ENCODE peak calls at places on chromosome 21, in nine cellular contexts. C, B, F, P, D, E, A, U and I are unnamed samples.

GRCh38 chr21:17387030-17387617 is 125.7 kb upstream of the CXADR start:
- DNase-seq in P (peak; percentile 47), F (peak; percentile 1), A (peak; percentile 75), C (peak; percentile 89), D (no peak), E (no peak), B (no peak), U (peak; percentile 30), I (peak; percentile 22)

GRCh38 chr21:27813750-27814149 is 846.9 kb upstream of the ADAMTS5 start:
- DNase-seq in A (no peak), P (no peak), U (peak; percentile 12), B (no peak), F (no peak), C (peak; percentile 8), E (no peak), D (no peak), I (no peak)

GRCh38 chr21:39003982-39004775 is 179.1 kb downstream of the PSMG1 start:
- DNase-seq in C (no peak), A (no peak), E (no peak), B (no peak), U (no peak), P (no peak), D (no peak), F (no peak), I (no peak)

GRCh38 chr21:41411449-41412089 is 14.5 kb upstream of the MX1 start:
- DNase-seq in D (no peak), P (no peak), C (peak; percentile 55), U (peak; percentile 83), A (no peak), B (no peak), F (peak; percentile 40), E (peak; percentile 67), I (no peak)

GRCh38 chr21:34728479-34728878 is 59.7 kb downstream of the CLIC6 start:
- DNase-seq in D (no peak), E (no peak), A (peak; percentile 81), B (peak; percentile 73), U (peak; percentile 53), C (no peak), P (no peak), F (no peak), I (no peak)

GRCh38 chr21:42258150-42258884 is 39.4 kb downstream of the ABCG1 start:
- DNase-seq in P (peak; percentile 70), B (peak; percentile 33), E (no peak), U (peak; percentile 82), C (peak; percentile 81), A (peak; percentile 30), F (no peak), D (no peak), I (peak; percentile 93)

GRCh38 chr21:46545363-46545762 is 59.5 kb downstream of the S100B start:
- DNase-seq in D (peak; percentile 70), C (no peak), B (peak; percentile 16), A (no peak), E (no peak), F (no peak), U (no peak), P (no peak), I (no peak)

GRCh38 chr21:26169061-26169610 is 1.4 kb downstream of the APP start:
- DNase-seq in B (peak; percentile 42), D (no peak), C (peak; percentile 72), E (no peak), F (peak; percentile 24), U (peak; percentile 49), P (peak; percentile 71), A (peak; percentile 53), I (no peak)

GRCh38 chr21:32726742-32727477 is 903 bp downstream of the SYNJ1 start:
- DNase-seq in B (peak; percentile 20), P (peak; percentile 58), A (no peak), D (no peak), U (peak; percentile 42), E (no peak), F (no peak), C (peak; percentile 25), I (peak; percentile 14)

GRCh38 chr21:42685036-42685435 is 31.6 kb downstream of the PDE9A start:
- DNase-seq in D (no peak), F (no peak), P (no peak), A (no peak), U (no peak), C (peak; percentile 33), B (no peak), E (no peak), I (no peak)

GRCh38 chr21:25970254-25970930 is 200.2 kb downstream of the APP start:
- DNase-seq in C (no peak), B (no peak), D (no peak), U (no peak), F (no peak), E (no peak), P (no peak), A (peak; percentile 31), I (no peak)

GRCh38 chr21:35525443-35525842 is 476.3 kb upstream of the RUNX1 start:
- DNase-seq in A (no peak), U (no peak), C (no peak), F (no peak), P (no peak), B (no peak), D (no peak), E (no peak), I (no peak)

GRCh38 chr21:33027401-33028185 is 1.9 kb downstream of the OLIG2 start:
- DNase-seq in D (no peak), F (no peak), B (no peak), C (peak; percentile 65), A (no peak), E (no peak), P (no peak), U (no peak), I (no peak)

GRCh38 chr21:28714795-28715464 is 277.7 kb downstream of the LTN1 start:
- DNase-seq in B (no peak), E (no peak), U (no peak), D (no peak), C (no peak), P (no peak), A (no peak), F (no peak), I (no peak)

GRCh38 chr21:37711294-37711844 is 204.9 kb downstream of the KCNJ6 start:
- DNase-seq in D (no peak), E (no peak), P (no peak), C (no peak), U (no peak), B (no peak), F (no peak), A (no peak), I (no peak)

GRCh38 chr21:27734146-27734545 is 767.3 kb upstream of the ADAMTS5 start:
- DNase-seq in A (no peak), P (no peak), D (no peak), C (no peak), F (no peak), B (no peak), E (no peak), U (no peak), I (no peak)

GRCh38 chr21:34908424-34909055 is 140.6 kb downstream of the RUNX1 start:
- DNase-seq in U (no peak), A (no peak), D (no peak), E (no peak), B (no peak), P (peak; percentile 98), F (no peak), C (no peak), I (no peak)

GRCh38 chr21:41598561-41599511 is 90.9 kb upstream of the TMPRSS2 start:
- DNase-seq in B (peak; percentile 54), D (no peak), A (no peak), F (no peak), U (no peak), E (peak; percentile 76), C (no peak), P (peak; percentile 4), I (no peak)

GRCh38 chr21:45299026-45299863 is 11.6 kb upstream of the POFUT2 start:
- DNase-seq in P (no peak), D (no peak), E (no peak), C (no peak), U (no peak), F (no peak), A (no peak), B (no peak), I (no peak)
- TF ChIP-seq POLR2AphosphoS5 in P (no peak), D (no peak), E (no peak), C (no peak), U (no peak), F (no peak), A (no peak), B (no peak), I (no peak)

GRCh38 chr21:45512626-45513002 is 29.6 kb downstream of the SLC19A1 start:
- DNase-seq in F (no peak), C (no peak), A (no peak), D (no peak), P (no peak), U (no peak), E (no peak), B (no peak), I (no peak)
- TF ChIP-seq POLR2AphosphoS5 in F (no peak), C (no peak), A (no peak), D (no peak), P (no peak), U (no peak), E (no peak), B (no peak), I (no peak)

GRCh38 chr21:44927587-44928461 is 7.1 kb upstream of the ITGB2 start:
- DNase-seq in C (no peak), B (peak; percentile 68), F (peak; percentile 87), U (peak; percentile 54), D (no peak), A (no peak), P (peak; percentile 90), E (no peak), I (no peak)
- TF ChIP-seq POLR2AphosphoS5 in C (no peak), B (no peak), F (peak; percentile 48), U (no peak), D (no peak), A (no peak), P (peak; percentile 13), E (no peak), I (no peak)

GRCh38 chr21:14880922-14881321 is 183.9 kb downstream of the NRIP1 start:
- DNase-seq in C (no peak), U (no peak), B (no peak), E (no peak), A (no peak), D (no peak), F (no peak), P (no peak), I (no peak)

GRCh38 chr21:14877581-14878228 is 187.1 kb downstream of the NRIP1 start:
- DNase-seq in C (no peak), F (no peak), E (no peak), A (no peak), P (no peak), B (no peak), U (no peak), D (no peak), I (no peak)

GRCh38 chr21:14881863-14882262 is 182.9 kb downstream of the NRIP1 start:
- DNase-seq in C (no peak), B (no peak), U (no peak), E (no peak), P (no peak), F (no peak), A (no peak), D (no peak), I (no peak)

GRCh38 chr21:14878971-14879370 is 185.8 kb downstream of the NRIP1 start:
- DNase-seq in C (no peak), F (no peak), A (peak; percentile 30), B (no peak), D (no peak), P (no peak), E (no peak), U (no peak), I (no peak)

DNA sequence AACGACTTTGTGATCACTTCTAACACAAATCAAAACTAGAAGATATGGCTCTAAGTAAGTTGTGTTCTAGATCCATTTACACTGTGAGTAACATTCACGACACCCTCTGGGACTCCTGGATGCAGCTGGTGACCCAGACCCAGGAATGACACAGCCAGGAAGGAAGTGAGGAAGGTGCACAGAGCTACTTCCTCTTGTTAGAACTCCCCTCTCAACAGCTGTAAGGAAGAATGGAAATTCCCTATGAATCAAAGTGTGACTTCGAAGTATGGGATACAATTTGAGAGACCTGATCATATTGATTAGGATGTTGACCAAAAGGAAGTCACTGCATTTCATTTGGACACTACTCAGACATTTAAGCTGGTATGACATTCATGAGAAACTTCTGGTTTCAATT is 185.3 kb downstream of the NRIP1 start:
- DNase-seq in F (no peak), U (no peak), A (no peak), C (no peak), E (no peak), D (no peak), B (no peak), P (no peak), I (no peak)
- TF ChIP-seq POLR2AphosphoS5 in F (no peak), U (no peak), A (no peak), C (no peak), E (no peak), D (no peak), B (no peak), P (no peak), I (no peak)